ENCODE peak calls at places on chromosomes 16 and 17, in four cellular contexts. Z, G, D and F are unnamed samples.

GRCh38 chr16:89572478-89573205 is 2.9 kb upstream of the CPNE7 start:
- DNase-seq in D (no peak), G (no peak), Z (no peak), F (peak)

GRCh38 chr17:37055511-37055910 is 106.8 kb downstream of the AATF start:
- DNase-seq in Z (no peak), G (no peak), D (no peak), F (no peak)

GRCh38 chr16:30927789-30928378 is 4.5 kb downstream of the FBXL19 start:
- DNase-seq in D (peak), Z (no peak), G (peak), F (no peak)

GRCh38 chr17:66126231-66126630 is 65.7 kb downstream of the CEP112 start:
- DNase-seq in G (peak), Z (no peak), D (no peak), F (no peak)

GRCh38 chr16:8962393-8963009 is 1.2 kb downstream of the USP7 start:
- DNase-seq in D (no peak), Z (peak), G (no peak), F (peak)

GRCh38 chr17:16814439-16814838 is 124.4 kb downstream of the CCDC144A start:
- DNase-seq in G (no peak), D (no peak), Z (no peak), F (no peak)

GRCh38 chr16:10979717-10980601 is 35.6 kb downstream of the CLEC16A start:
- DNase-seq in G (no peak), D (peak), Z (no peak), F (no peak)

GRCh38 chr17:79290726-79291125 is 216.1 kb downstream of the ENGASE start:
- DNase-seq in G (no peak), D (no peak), Z (no peak), F (no peak)

GRCh38 chr16:11025120-11025531 is 80.8 kb downstream of the CLEC16A start:
- DNase-seq in D (no peak), G (no peak), Z (no peak), F (no peak)

GRCh38 chr17:48625502-48626201 is 506 bp downstream of the HOXB9 start:
- DNase-seq in G (no peak), Z (peak), D (no peak), F (no peak)

GRCh38 chr17:15926039-15926740 is 18.7 kb upstream of the ADORA2B start:
- DNase-seq in D (no peak), Z (no peak), G (no peak), F (no peak)

GRCh38 chr17:6498798-6499540 is 54.7 kb downstream of the PIMREG start:
- DNase-seq in D (no peak), Z (no peak), G (no peak), F (no peak)

GRCh38 chr16:66895999-66896398 is 15.7 kb downstream of the PDP2 start:
- DNase-seq in D (no peak), G (no peak), Z (no peak), F (no peak)

GRCh38 chr16:1395444-1396074 is 18.9 kb downstream of the UNKL start:
- DNase-seq in G (no peak), D (no peak), Z (no peak), F (no peak)

GRCh38 chr17:15422392-15422957 is 44.9 kb downstream of the CDRT4 start:
- DNase-seq in Z (no peak), D (no peak), G (no peak), F (no peak)

GRCh38 chr17:67994827-67995567 is 1.3 kb downstream of the C17orf58 start:
- DNase-seq in D (peak), Z (peak), G (peak), F (no peak)

GRCh38 chr16:61829631-61830030 is 206.6 kb downstream of the CDH8 start:
- DNase-seq in G (no peak), D (no peak), Z (no peak), F (no peak)

GRCh38 chr17:49515196-49515770 is 20.2 kb downstream of the NGFR start:
- DNase-seq in G (peak), D (peak), Z (peak), F (no peak)

GRCh38 chr16:8571061-8571596 is 19.2 kb downstream of the TMEM114 start:
- DNase-seq in G (peak), Z (no peak), D (no peak), F (no peak)

GRCh38 chr16:49876716-49877129 is 20.8 kb upstream of the ZNF423 start:
- DNase-seq in G (no peak), Z (peak), D (peak), F (peak)

GRCh38 chr16:96935-97381 is 18.9 kb downstream of the MPG start:
- DNase-seq in G (peak), D (peak), Z (peak), F (peak)

GRCh38 chr16:25411376-25412081 is 153.9 kb upstream of the ZKSCAN2 start:
- DNase-seq in Z (no peak), G (no peak), D (no peak), F (no peak)

GRCh38 chr16:19071811-19072777 is 4.7 kb downstream of the COQ7 start:
- DNase-seq in G (peak), D (no peak), Z (peak), F (peak)

GRCh38 chr16:566475-567361 is at the start of gene NHLRC4:
- DNase-seq in D (peak), Z (peak), G (peak), F (peak)

GRCh38 chr17:35185849-35186248 is 8.3 kb downstream of the SLC35G3 start:
- DNase-seq in D (no peak), Z (no peak), G (no peak), F (no peak)

GRCh38 chr16:54286330-54287017 is at the start of gene IRX3:
- DNase-seq in G (peak), D (peak), Z (peak), F (no peak)

GRCh38 chr17:16945141-16945493 is 26.8 kb downstream of the TNFRSF13B start:
- DNase-seq in D (no peak), Z (no peak), G (no peak), F (no peak)

GRCh38 chr16:71357681-71358080 is 842 bp upstream of the CALB2 start:
- DNase-seq in D (no peak), Z (no peak), G (no peak), F (no peak)

GRCh38 chr17:79790805-79791353 is 6.0 kb downstream of the CBX8 start:
- DNase-seq in Z (no peak), G (no peak), D (no peak), F (no peak)

GRCh38 chr16:56222482-56222997 is 31.3 kb downstream of the GNAO1 start:
- DNase-seq in D (no peak), G (no peak), Z (no peak), F (no peak)

GRCh38 chr17:9237661-9238301 is 216.5 kb downstream of the NTN1 start:
- DNase-seq in Z (no peak), D (no peak), G (no peak), F (no peak)

GRCh38 chr16:49434733-49435132 is 61.1 kb downstream of the C16orf78 start:
- DNase-seq in Z (no peak), D (no peak), G (no peak), F (no peak)

GRCh38 chr16:59045496-59045895 is 311.4 kb upstream of the GOT2 start:
- DNase-seq in G (peak), D (no peak), Z (no peak), F (no peak)

GRCh38 chr17:48596000-48596734 is 2.6 kb upstream of the HOXB5 start:
- DNase-seq in D (no peak), G (peak), Z (no peak), F (no peak)

GRCh38 chr17:10149573-10150399 is 48.6 kb downstream of the GAS7 start:
- DNase-seq in D (no peak), Z (no peak), G (peak), F (no peak)

GRCh38 chr17:38702900-38703741 is 2.0 kb upstream of the MLLT6 start:
- DNase-seq in D (no peak), Z (peak), G (no peak), F (peak)

GRCh38 chr17:36992701-36993100 is 43.9 kb downstream of the AATF start:
- DNase-seq in G (no peak), D (no peak), Z (peak), F (no peak)

GRCh38 chr17:66220079-66220835 is 9.0 kb downstream of the APOH start:
- DNase-seq in D (no peak), Z (no peak), G (no peak), F (no peak)

GRCh38 chr16:54345231-54345630 is 58.6 kb upstream of the IRX3 start:
- DNase-seq in G (no peak), D (no peak), Z (no peak), F (no peak)

GRCh38 chr16:73890524-73891500 is 405.8 kb upstream of the PSMD7 start:
- DNase-seq in G (peak), Z (no peak), D (no peak), F (no peak)
- H3K4me3 ChIP-seq in G (no peak), Z (no peak), D (no peak), F (no peak)

GRCh38 chr17:59154335-59154720 is 658 bp downstream of the SKA2 start:
- DNase-seq in Z (peak), D (peak), G (peak), F (peak)

GRCh38 chr17:59152925-59153324 is 2.1 kb downstream of the SKA2 start:
- DNase-seq in D (no peak), G (no peak), Z (no peak), F (no peak)

GRCh38 chr17:59155439-59156177 is at the start of gene PRR11:
- DNase-seq in G (peak), D (peak), Z (peak), F (peak)

GRCh38 chr17:59151591-59151990 is 3.4 kb downstream of the SKA2 start:
- DNase-seq in D (no peak), G (no peak), Z (no peak), F (no peak)

GRCh38 chr17:59154721-59155438 is at the start of gene SKA2:
- DNase-seq in Z (peak), D (peak), G (no peak), F (peak)
- TF ChIP-seq POLR2A in Z (no peak), D (peak), G (peak), F (no peak)

GRCh38 chr16:86520317-86521210 is 10.2 kb downstream of the FOXF1 start:
- DNase-seq in G (peak), D (no peak), Z (no peak), F (no peak)

GRCh38 chr16:86521236-86522197 is 11.2 kb downstream of the FOXF1 start:
- DNase-seq in Z (no peak), D (no peak), G (no peak), F (no peak)

GRCh38 chr16:86519007-86519648 is 8.8 kb downstream of the FOXF1 start:
- DNase-seq in D (no peak), G (peak), Z (no peak), F (no peak)

GRCh38 chr16:86517652-86518258 is 7.4 kb downstream of the FOXF1 start:
- DNase-seq in G (peak), Z (peak), D (peak), F (peak)

DNA sequence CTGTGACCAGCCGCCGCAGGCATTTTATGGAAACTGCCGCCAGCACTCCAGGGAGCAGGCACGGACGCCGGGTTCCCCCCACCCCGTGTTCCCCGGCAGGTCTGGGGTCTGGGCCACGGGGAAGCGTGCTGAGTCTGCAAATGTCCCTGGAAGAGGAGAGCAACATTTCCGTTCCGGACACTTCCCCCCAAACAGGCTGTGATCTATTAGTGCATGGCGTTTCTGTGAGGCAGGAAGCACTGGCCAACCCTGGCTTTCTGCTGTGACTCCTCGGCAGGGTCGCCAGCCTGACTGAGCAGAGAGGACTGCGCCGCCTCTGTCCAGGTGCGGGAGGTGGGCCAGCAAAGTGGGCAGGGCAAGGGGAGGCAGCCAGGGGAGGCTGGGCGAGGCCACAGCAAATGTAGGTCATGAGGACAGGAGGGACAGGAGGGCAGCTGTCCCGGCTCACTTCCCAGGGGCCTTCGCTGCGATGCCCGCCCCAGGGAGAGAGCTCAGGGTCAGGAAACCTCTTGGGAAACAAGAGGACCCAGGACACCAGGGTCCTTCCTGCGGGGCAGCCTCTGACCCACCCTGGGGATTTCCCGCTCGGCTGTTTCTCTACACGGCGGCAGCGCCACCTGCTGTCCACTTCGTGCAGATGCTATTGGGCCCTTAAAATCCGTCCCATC is 9.5 kb downstream of the FOXF1 start:
- DNase-seq in D (peak), Z (peak), G (peak), F (peak)
- H3K4me3 ChIP-seq in D (no peak), Z (peak), G (peak), F (no peak)

GRCh38 chr16:24054649-24055560 is 201.2 kb upstream of the CACNG3 start:
- DNase-seq in G (no peak), Z (no peak), D (no peak), F (no peak)
- TF ChIP-seq POLR2A in G (no peak), Z (no peak), D (no peak), F (no peak)

GRCh38 chr16:12062343-12063003 is 85.9 kb downstream of the SNX29 start:
- DNase-seq in G (peak), D (peak), Z (peak), F (no peak)

GRCh38 chr16:12061336-12062055 is 85.0 kb downstream of the SNX29 start:
- DNase-seq in G (peak), Z (no peak), D (no peak), F (no peak)

GRCh38 chr16:12060751-12061150 is 84.2 kb downstream of the SNX29 start:
- DNase-seq in D (no peak), G (no peak), Z (no peak), F (no peak)

GRCh38 chr16:12057276-12057675 is 80.7 kb downstream of the SNX29 start:
- DNase-seq in Z (no peak), D (no peak), G (peak), F (no peak)

DNA sequence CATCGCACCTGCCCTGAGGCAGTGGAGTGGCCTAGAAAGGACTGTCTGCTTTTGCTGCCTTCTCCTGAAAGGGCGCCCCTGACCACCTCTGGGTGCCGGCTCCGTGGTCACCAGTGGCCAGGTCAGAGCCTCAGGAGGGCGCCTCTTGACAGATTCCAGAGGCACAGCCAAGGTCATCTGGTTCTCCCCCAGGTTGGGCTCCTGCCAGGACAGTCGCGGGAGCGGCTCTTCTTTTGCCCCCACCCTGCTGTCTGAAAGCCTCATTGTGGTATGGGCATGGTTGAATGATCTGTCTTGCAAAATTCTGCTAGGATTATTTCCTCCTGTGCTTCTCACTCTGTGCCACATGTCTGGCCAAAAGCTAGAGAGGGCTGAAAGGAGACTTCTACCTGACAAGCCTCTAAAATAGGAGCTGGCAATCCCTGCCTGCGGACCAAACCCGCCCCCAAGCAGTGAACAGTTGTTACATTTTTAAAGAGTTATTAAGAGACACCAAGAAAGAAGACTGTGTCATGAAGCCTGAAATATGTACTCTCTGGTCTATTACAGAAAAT is 82.8 kb downstream of the SNX29 start:
- DNase-seq in Z (no peak), G (no peak), D (no peak), F (peak)
- H3K4me3 ChIP-seq in Z (no peak), G (no peak), D (no peak), F (no peak)

GRCh38 chr16:74606521-74607309 is at the start of gene GLG1:
- DNase-seq in D (peak), G (peak), Z (peak), F (peak)
- TF ChIP-seq POLR2A in D (peak), G (peak), Z (no peak), F (peak)

GRCh38 chr17:64984181-64984580 is 64.9 kb upstream of the LRRC37A3 start:
- DNase-seq in D (no peak), G (no peak), Z (no peak), F (no peak)
- H3K4me3 ChIP-seq in D (no peak), G (no peak), Z (no peak), F (no peak)

GRCh38 chr17:70297397-70297796 is 128.1 kb downstream of the KCNJ2 start:
- DNase-seq in D (no peak), Z (no peak), G (no peak), F (no peak)
- TF ChIP-seq POLR2A in D (no peak), Z (no peak), G (no peak), F (no peak)